ENCODE peak calls at places on chromosomes 16 and 17, in five cellular contexts. X is GM13977, N is HL-60, H is body of pancreas, W is ascending aorta. S is an unnamed sample.

GRCh38 chr17:51850206-51850605 is 308.3 kb downstream of the CA10 start:
- DNase-seq in X (no peak), N (no peak), H (no peak), W (no peak), S (no peak)

GRCh38 chr17:49715221-49715620 is 7.5 kb upstream of the SLC35B1 start:
- DNase-seq in X (no peak), N (no peak), H (no peak), W (no peak), S (no peak)

GRCh38 chr17:41402161-41402560 is 4.8 kb upstream of the KRT31 start:
- DNase-seq in X (no peak), N (no peak), H (no peak), W (peak; percentile 35), S (no peak)

GRCh38 chr16:58187657-58188430 is 10.1 kb downstream of the CSNK2A2 start:
- DNase-seq in X (no peak), N (no peak), H (no peak), W (no peak), S (no peak)

GRCh38 chr16:50880926-50881325 is 139.0 kb downstream of the CYLD start:
- DNase-seq in X (no peak), N (no peak), H (no peak), W (peak; percentile 28), S (no peak)

GRCh38 chr16:15903960-15904359 is 15.6 kb upstream of the CEP20 start:
- DNase-seq in X (no peak), N (no peak), H (no peak), W (no peak), S (no peak)

GRCh38 chr16:70687172-70687531 is 1.3 kb upstream of the MTSS2 start:
- DNase-seq in X (no peak), N (no peak), H (no peak), W (no peak), S (no peak)

GRCh38 chr17:69909389-69909788 is 165.6 kb upstream of the KCNJ16 start:
- DNase-seq in X (no peak), N (no peak), H (no peak), W (no peak), S (no peak)

GRCh38 chr17:29566473-29567361 is at the start of gene ABHD15:
- DNase-seq in X (peak; percentile 81), N (peak; percentile 66), H (peak; percentile 73), W (peak; percentile 86), S (peak; percentile 20)

GRCh38 chr17:60391419-60392041 is 403 bp downstream of the USP32 start:
- DNase-seq in X (no peak), N (no peak), H (no peak), W (no peak), S (peak; percentile 73)

GRCh38 chr16:89261691-89262563 is 44.4 kb downstream of the ZNF778 start:
- DNase-seq in X (no peak), N (no peak), H (no peak), W (no peak), S (no peak)

GRCh38 chr17:72683506-72684404 is 408.7 kb downstream of the SLC39A11 start:
- DNase-seq in X (no peak), N (no peak), H (peak; percentile 17), W (no peak), S (no peak)

GRCh38 chr16:76265434-76266045 is 11.7 kb upstream of the CNTNAP4 start:
- DNase-seq in X (peak; percentile 15), N (peak; percentile 39), H (peak; percentile 57), W (no peak), S (peak; percentile 43)

GRCh38 chr16:75080205-75081029 is 36.2 kb downstream of the LDHD start:
- DNase-seq in X (no peak), N (no peak), H (no peak), W (no peak), S (no peak)

GRCh38 chr16:2428051-2428786 is 1.0 kb upstream of the CCNF start:
- DNase-seq in X (peak; percentile 57), N (no peak), H (peak; percentile 49), W (no peak), S (no peak)

GRCh38 chr16:11405331-11406176 is 60.3 kb downstream of the RMI2 start:
- DNase-seq in X (peak; percentile 74), N (peak; percentile 41), H (peak; percentile 48), W (no peak), S (no peak)

GRCh38 chr17:14474591-14474990 is 173.7 kb downstream of the HS3ST3B1 start:
- DNase-seq in X (no peak), N (no peak), H (no peak), W (no peak), S (no peak)

GRCh38 chr16:49469323-49469670 is 95.7 kb downstream of the C16orf78 start:
- DNase-seq in X (no peak), N (no peak), H (no peak), W (no peak), S (no peak)

GRCh38 chr17:79654960-79655382 is 44.1 kb upstream of the RBFOX3 start:
- DNase-seq in X (no peak), N (no peak), H (no peak), W (peak; percentile 42), S (peak; percentile 21)

GRCh38 chr17:61461967-61462733 is 9.9 kb downstream of the TBX4 start:
- DNase-seq in X (no peak), N (no peak), H (no peak), W (no peak), S (no peak)

GRCh38 chr17:61461586-61461966 is 9.4 kb downstream of the TBX4 start:
- DNase-seq in X (no peak), N (no peak), H (no peak), W (no peak), S (no peak)

GRCh38 chr17:61464121-61464905 is 12.1 kb downstream of the TBX4 start:
- DNase-seq in X (no peak), N (no peak), H (no peak), W (no peak), S (no peak)

GRCh38 chr17:61462734-61463067 is 10.5 kb downstream of the TBX4 start:
- DNase-seq in X (no peak), N (no peak), H (no peak), W (no peak), S (no peak)

GRCh38 chr17:61463068-61463980 is 11.1 kb downstream of the TBX4 start:
- DNase-seq in X (no peak), N (no peak), H (no peak), W (no peak), S (no peak)
- TF ChIP-seq CTCF in X (peak; percentile 7), N (no peak), H (no peak), W (no peak), S (no peak)

DNA sequence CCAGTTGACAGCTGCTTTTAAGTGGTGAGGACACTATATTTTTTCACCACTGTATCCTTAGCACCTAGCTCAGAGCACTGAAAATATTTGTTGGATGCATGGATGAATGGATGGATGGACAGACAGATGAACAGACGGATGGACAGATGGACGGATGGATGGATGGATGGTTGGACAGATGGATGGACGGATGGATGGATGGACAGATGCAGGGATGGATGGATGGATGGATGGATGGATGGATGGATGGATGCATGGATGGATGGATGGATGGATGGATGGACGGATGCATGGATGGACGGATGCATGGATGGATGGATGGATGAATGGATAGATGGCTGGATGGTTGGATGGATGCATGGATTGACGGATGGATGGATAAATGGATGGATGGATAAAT is 12.4 kb upstream of the SLC5A11 start:
- DNase-seq in X (no peak), N (no peak), H (no peak), W (no peak), S (no peak)
- TF ChIP-seq CTCF in X (no peak), N (no peak), H (no peak), W (no peak), S (no peak)

GRCh38 chr17:75925912-75926311 is 14.9 kb downstream of the FBF1 start:
- DNase-seq in X (no peak), N (no peak), H (no peak), W (no peak), S (no peak)

GRCh38 chr17:75922963-75923874 is 17.6 kb downstream of the FBF1 start:
- DNase-seq in X (no peak), N (no peak), H (no peak), W (no peak), S (no peak)

GRCh38 chr17:75931062-75931461 is 9.8 kb downstream of the FBF1 start:
- DNase-seq in X (no peak), N (no peak), H (no peak), W (no peak), S (no peak)

GRCh38 chr17:75925103-75925502 is 15.7 kb downstream of the FBF1 start:
- DNase-seq in X (no peak), N (no peak), H (no peak), W (no peak), S (no peak)

DNA sequence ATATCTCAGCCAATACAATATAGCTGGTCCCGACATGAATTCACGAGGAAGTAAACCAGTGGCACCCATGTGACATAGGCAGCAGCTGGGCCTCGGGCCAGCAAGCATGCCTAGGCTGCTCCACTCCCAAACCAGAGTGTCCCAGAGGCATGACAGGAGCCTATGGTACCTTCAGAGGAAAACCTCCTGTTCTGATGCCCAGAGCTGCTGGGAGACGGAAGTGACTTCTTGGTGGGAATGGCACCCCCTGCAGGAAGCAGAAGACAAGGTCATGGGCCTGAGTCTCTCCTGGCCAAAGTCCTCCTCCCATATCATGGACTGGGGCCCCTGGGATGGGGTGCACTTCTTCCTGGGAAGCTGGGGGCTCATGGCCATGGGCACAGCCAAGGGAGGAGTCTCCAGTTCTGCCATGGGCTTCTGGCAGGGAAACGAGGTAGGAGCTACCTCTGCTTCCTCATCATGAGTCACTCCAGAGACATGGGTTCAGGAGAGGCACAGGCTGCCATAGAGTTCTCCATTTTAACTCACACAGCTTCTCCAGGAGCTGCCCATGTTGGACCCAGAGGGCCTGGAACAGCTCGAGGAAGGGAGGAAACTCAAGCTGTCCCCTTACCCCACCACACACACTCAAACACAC is 13.4 kb downstream of the FBF1 start:
- DNase-seq in X (peak; percentile 71), N (peak; percentile 43), H (no peak), W (no peak), S (no peak)
- TF ChIP-seq CTCF in X (peak; percentile 61), N (peak; percentile 7), H (peak; percentile 16), W (no peak), S (peak; percentile 31)

GRCh38 chr17:75525806-75526554 is 483 bp downstream of the LLGL2 start:
- DNase-seq in X (peak; percentile 60), N (no peak), H (peak; percentile 56), W (no peak), S (no peak)

GRCh38 chr17:75524269-75524970 is 1.1 kb upstream of the LLGL2 start:
- DNase-seq in X (no peak), N (no peak), H (no peak), W (no peak), S (no peak)

GRCh38 chr17:75523647-75524046 is 1.9 kb upstream of the LLGL2 start:
- DNase-seq in X (no peak), N (no peak), H (no peak), W (no peak), S (no peak)

GRCh38 chr17:75526555-75527270 is 1.2 kb downstream of the LLGL2 start:
- DNase-seq in X (no peak), N (no peak), H (no peak), W (no peak), S (no peak)

GRCh38 chr17:75524971-75525805 is at the start of gene LLGL2:
- DNase-seq in X (peak; percentile 98), N (peak; percentile 58), H (peak; percentile 92), W (no peak), S (peak; percentile 68)
- TF ChIP-seq CTCF in X (peak; percentile 64), N (no peak), H (peak; percentile 59), W (peak; percentile 35), S (no peak)

GRCh38 chr17:62995377-62995885 is 29.4 kb downstream of the TANC2 start:
- DNase-seq in X (peak; percentile 26), N (peak; percentile 86), H (no peak), W (no peak), S (no peak)
- TF ChIP-seq CTCF in X (peak; percentile 57), N (peak; percentile 33), H (peak; percentile 29), W (peak; percentile 5), S (no peak)

GRCh38 chr16:73048292-73049050 is 543 bp upstream of the ZFHX3 start:
- DNase-seq in X (no peak), N (no peak), H (peak; percentile 47), W (peak; percentile 87), S (no peak)
- TF ChIP-seq CTCF in X (no peak), N (no peak), H (peak; percentile 45), W (peak; percentile 4), S (no peak)

S was measured in mesothelial cell of epicardium.